ENCODE peak calls at places on chromosomes 4 and X, in six cellular contexts. M is amniotic stem cell; N is GM23248; D is activated CD4-positive, alpha-beta T cell treated with anti-CD3 and anti-CD28 coated beads for 4 hours; G is stimulated activated naive B cell treated with anti-CD40 and anti-IgM and Interleukin-4, amounts not matched to agents 10 μg/mL and 1 μg/mL and 100 μg/mL, for 72 hours; K is lower lobe of right lung. U is an unnamed sample.
A peak's percentile ranks its signal among the peaks of the same experiment; 100 is the strongest.

GRCh38 chr4:158885564-158885963 is 116.7 kb downstream of the FNIP2 start:
- DNase-seq in K (no peak), N (no peak), G (no peak), D (no peak), M (no peak), U (no peak)

GRCh38 chr4:139774759-139775487 is 109.3 kb downstream of the MGST2 start:
- DNase-seq in M (no peak), G (no peak), N (no peak), D (no peak), K (no peak), U (no peak)

GRCh38 chrX:11437642-11438379 is 144.6 kb downstream of the AMELX start:
- DNase-seq in K (peak; percentile 51), G (no peak), M (peak; percentile 14), D (no peak), N (peak; percentile 77), U (peak; percentile 25)

GRCh38 chrX:37349131-37350033 is at the start of gene PRRG1:
- DNase-seq in G (no peak), D (no peak), N (peak; percentile 91), M (peak; percentile 25), K (peak; percentile 83), U (peak; percentile 64)

GRCh38 chrX:102976290-102976689 is 39.2 kb downstream of the RAB40AL start:
- DNase-seq in D (no peak), M (no peak), G (no peak), K (no peak), N (peak; percentile 76), U (no peak)

GRCh38 chrX:29478336-29479069 is 736.9 kb upstream of the MAGEB2 start:
- DNase-seq in N (peak; percentile 57), G (peak; percentile 1), K (no peak), M (no peak), D (no peak), U (no peak)

GRCh38 chr4:5051692-5052423 is 578 bp downstream of the STK32B start:
- DNase-seq in N (peak; percentile 53), G (no peak), D (no peak), K (peak; percentile 47), M (no peak), U (no peak)

GRCh38 chrX:38970845-38971244 is 169.6 kb downstream of the MID1IP1 start:
- DNase-seq in N (no peak), K (no peak), G (no peak), M (no peak), D (no peak), U (no peak)

GRCh38 chr4:165588534-165589310 is 209.9 kb downstream of the CPE start:
- DNase-seq in N (no peak), G (no peak), M (no peak), K (no peak), D (no peak), U (no peak)

GRCh38 chr4:155371432-155372043 is 5.2 kb downstream of the MAP9 start:
- DNase-seq in G (no peak), K (no peak), M (no peak), D (no peak), N (peak; percentile 43), U (no peak)

GRCh38 chr4:86498560-86499166 is 95.5 kb upstream of the PTPN13 start:
- DNase-seq in D (no peak), M (peak; percentile 23), G (no peak), N (peak; percentile 79), K (no peak), U (peak; percentile 24)

GRCh38 chrX:135396566-135396965 is 25.2 kb upstream of the SMIM10L2A start:
- DNase-seq in K (no peak), N (no peak), D (no peak), M (no peak), G (no peak), U (no peak)

GRCh38 chr4:155241664-155242063 is 33.2 kb downstream of the NPY2R start:
- DNase-seq in M (no peak), G (no peak), N (no peak), D (no peak), K (no peak), U (no peak)

GRCh38 chr4:113112341-113112978 is 63.0 kb downstream of the ANK2 start:
- DNase-seq in K (no peak), M (no peak), G (no peak), N (no peak), D (no peak), U (no peak)

GRCh38 chr4:17884063-17884462 is 73.3 kb downstream of the NCAPG start:
- DNase-seq in N (peak; percentile 26), M (no peak), D (no peak), G (no peak), K (no peak), U (no peak)

GRCh38 chr4:108053281-108053701 is 63.6 kb downstream of the HADH start:
- DNase-seq in G (no peak), D (no peak), N (no peak), K (no peak), M (no peak), U (no peak)

GRCh38 chr4:158450741-158451140 is 70.9 kb upstream of the RXFP1 start:
- DNase-seq in N (peak; percentile 53), K (no peak), G (no peak), D (no peak), M (no peak), U (no peak)

GRCh38 chr4:87525636-87526035 is 3.5 kb downstream of the SPARCL1 start:
- DNase-seq in M (no peak), G (no peak), K (no peak), N (no peak), D (no peak), U (no peak)

GRCh38 chrX:57900961-57901360 is 9.3 kb downstream of the ZXDA start:
- DNase-seq in G (no peak), D (no peak), N (peak; percentile 69), M (no peak), K (no peak), U (no peak)

GRCh38 chr4:68447201-68447600 is at the start of gene TMPRSS11E:
- DNase-seq in G (no peak), D (no peak), K (no peak), N (no peak), M (no peak), U (no peak)

GRCh38 chr4:62449538-62449937 is 1249.4 kb downstream of the ADGRL3 start:
- DNase-seq in M (no peak), D (no peak), G (no peak), K (no peak), N (no peak), U (no peak)

GRCh38 chr4:25667931-25668557 is 12.4 kb downstream of the SLC34A2 start:
- DNase-seq in K (no peak), N (no peak), G (no peak), D (no peak), M (no peak), U (no peak)

GRCh38 chr4:789571-790465 is 36.1 kb downstream of the CPLX1 start:
- DNase-seq in N (no peak), K (peak; percentile 42), D (no peak), M (no peak), G (no peak), U (no peak)

GRCh38 chr4:17155486-17155885 is 257.0 kb upstream of the LDB2 start:
- DNase-seq in D (no peak), N (peak; percentile 35), K (no peak), M (no peak), G (no peak), U (no peak)

GRCh38 chrX:58051346-58051745 is 141.1 kb upstream of the ZXDA start:
- DNase-seq in M (no peak), N (no peak), D (no peak), K (no peak), G (no peak), U (no peak)

GRCh38 chr4:135243960-135244561 is 1042.5 kb upstream of the PABPC4L start:
- DNase-seq in D (no peak), K (no peak), N (no peak), G (no peak), M (no peak), U (peak; percentile 4)

GRCh38 chrX:3346436-3347329 is at the start of gene MXRA5:
- DNase-seq in G (no peak), N (peak; percentile 66), D (no peak), K (no peak), M (no peak), U (no peak)